ENCODE peak calls at places on chromosomes 2 and 18, in seven cellular contexts. Q is right lobe of liver, L is body of pancreas, X is IMR-90, O is H1, T is sigmoid colon, F is heart left ventricle. S is an unnamed sample.

GRCh38 chr2:101770672-101771071 is 73.2 kb downstream of the MAP4K4 start:
- DNase-seq in X (peak; percentile 62), L (peak; percentile 39), T (no peak), F (no peak), Q (no peak), O (no peak), S (no peak)

GRCh38 chr2:3142961-3143571 is 234.6 kb downstream of the EIPR1 start:
- DNase-seq in F (no peak), Q (no peak), T (no peak), L (peak; percentile 73), X (no peak), O (no peak), S (no peak)

GRCh38 chr2:150478206-150478974 is 9.1 kb downstream of the RND3 start:
- DNase-seq in T (no peak), O (no peak), X (peak; percentile 31), F (no peak), Q (no peak), L (no peak), S (no peak)

GRCh38 chr2:54803783-54804758 is 80.6 kb downstream of the EML6 start:
- DNase-seq in T (no peak), F (no peak), Q (no peak), O (no peak), L (no peak), X (no peak), S (no peak)

GRCh38 chr2:105615352-105615751 is 129.4 kb upstream of the NCK2 start:
- DNase-seq in Q (no peak), F (no peak), X (no peak), O (no peak), L (peak; percentile 13), T (no peak), S (no peak)

GRCh38 chr2:136714452-136714951 is 50.8 kb upstream of the THSD7B start:
- DNase-seq in F (no peak), Q (no peak), O (no peak), X (no peak), L (no peak), T (no peak), S (no peak)

GRCh38 chr2:128376241-128377041 is 57.8 kb upstream of the HS6ST1 start:
- DNase-seq in F (no peak), X (no peak), Q (peak; percentile 12), T (peak; percentile 59), O (peak; percentile 36), L (no peak), S (peak; percentile 95)

GRCh38 chr2:219344756-219345458 is 12.4 kb upstream of the RESP18 start:
- DNase-seq in X (peak; percentile 12), T (peak; percentile 72), F (peak; percentile 51), Q (peak; percentile 53), O (no peak), L (peak; percentile 63), S (no peak)

GRCh38 chr18:27604583-27604982 is 419.5 kb upstream of the CHST9 start:
- DNase-seq in X (peak; percentile 21), T (no peak), F (no peak), Q (no peak), L (no peak), O (no peak), S (no peak)

GRCh38 chr2:182379235-182379634 is 47.6 kb downstream of the PDE1A start:
- DNase-seq in L (peak; percentile 12), F (no peak), O (no peak), X (peak; percentile 67), Q (no peak), T (no peak), S (no peak)

GRCh38 chr18:44130365-44130942 is 550.2 kb upstream of the SETBP1 start:
- DNase-seq in T (no peak), X (peak; percentile 3), O (no peak), Q (no peak), L (peak; percentile 13), F (no peak), S (no peak)

GRCh38 chr2:174614261-174614660 is 16.7 kb upstream of the WIPF1 start:
- DNase-seq in X (peak; percentile 81), T (no peak), F (no peak), Q (no peak), O (no peak), L (no peak), S (no peak)

GRCh38 chr2:60603533-60604190 is 50.2 kb upstream of the BCL11A start:
- DNase-seq in X (no peak), O (no peak), Q (no peak), F (no peak), T (no peak), L (no peak), S (no peak)

GRCh38 chr2:6674381-6674780 is 191.3 kb downstream of the CMPK2 start:
- DNase-seq in L (no peak), T (no peak), F (no peak), Q (no peak), O (no peak), X (no peak), S (no peak)

GRCh38 chr18:61400016-61400630 is 66.9 kb downstream of the CDH20 start:
- DNase-seq in L (no peak), O (no peak), Q (no peak), X (no peak), T (no peak), F (no peak), S (no peak)

GRCh38 chr2:156350374-156351142 is 18.0 kb upstream of the NR4A2 start:
- DNase-seq in F (no peak), Q (no peak), L (no peak), T (no peak), O (no peak), X (no peak), S (no peak)

GRCh38 chr2:86383844-86384243 is 46.4 kb upstream of the REEP1 start:
- DNase-seq in T (no peak), F (no peak), Q (no peak), X (peak; percentile 73), O (no peak), L (no peak), S (no peak)

GRCh38 chr18:62396381-62396780 is 71.3 kb downstream of the TNFRSF11A start:
- DNase-seq in O (no peak), Q (no peak), X (no peak), F (no peak), T (no peak), L (no peak), S (no peak)

GRCh38 chr2:197930570-197931278 is 126.3 kb downstream of the PLCL1 start:
- DNase-seq in X (no peak), L (no peak), T (no peak), F (no peak), Q (no peak), O (no peak), S (no peak)

GRCh38 chr2:197929886-197930227 is 125.5 kb downstream of the PLCL1 start:
- DNase-seq in L (no peak), Q (no peak), X (no peak), F (no peak), O (no peak), T (no peak), S (no peak)

GRCh38 chr2:197927994-197928393 is 123.6 kb downstream of the PLCL1 start:
- DNase-seq in X (no peak), L (no peak), Q (no peak), F (no peak), T (no peak), O (no peak), S (no peak)

GRCh38 chr2:197931661-197932312 is 127.4 kb downstream of the PLCL1 start:
- DNase-seq in Q (no peak), X (peak; percentile 24), O (no peak), F (no peak), T (no peak), L (no peak), S (no peak)

DNA sequence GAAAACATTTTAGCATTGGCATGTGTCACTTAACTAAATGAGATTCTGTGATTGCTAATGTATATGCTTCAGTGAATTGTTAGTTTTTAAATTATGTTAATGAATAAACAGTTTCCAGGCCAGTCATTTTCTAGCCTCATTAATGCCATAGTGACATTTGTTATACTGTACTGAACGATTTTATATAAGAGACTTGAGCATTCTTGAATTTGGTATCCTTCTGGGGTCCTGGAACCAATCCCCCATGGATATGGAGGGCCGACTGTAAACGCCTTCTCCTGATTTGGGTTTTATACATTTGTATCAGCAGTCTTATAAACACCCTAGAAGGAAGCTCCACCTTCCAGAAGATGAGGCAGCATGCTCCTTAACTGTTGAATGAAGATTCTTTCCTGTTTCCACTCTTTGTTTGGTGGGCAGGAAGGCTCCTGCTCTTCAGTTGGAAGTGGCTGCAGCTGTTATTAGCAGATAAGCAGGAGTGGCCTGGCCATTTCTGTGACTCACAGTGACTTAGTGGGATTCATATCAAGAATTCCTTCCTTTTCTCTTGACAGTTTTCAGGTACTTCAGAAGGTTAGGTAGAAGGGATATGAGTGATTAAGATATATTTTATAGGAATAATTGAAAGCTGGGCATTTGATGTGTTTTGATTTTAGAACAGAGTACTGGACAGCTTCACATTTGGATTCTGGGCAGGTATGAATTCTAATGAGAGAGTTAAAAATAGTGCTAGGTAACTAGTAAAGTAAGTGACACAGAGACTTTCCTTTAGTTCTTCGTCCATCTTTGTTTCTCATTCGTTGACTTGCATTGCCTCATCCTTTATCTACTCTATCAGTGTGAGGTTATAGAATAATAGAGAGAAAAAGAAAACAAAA is 124.9 kb downstream of the PLCL1 start:
- DNase-seq in O (no peak), F (peak; percentile 53), L (no peak), Q (no peak), X (no peak), T (no peak), S (no peak)
- TF ChIP-seq POLR2A in O (no peak), F (no peak), L (no peak), Q (no peak), X (no peak), T (no peak), S (no peak)

GRCh38 chr2:66761826-66762225 is 326.9 kb downstream of the MEIS1 start:
- DNase-seq in F (no peak), O (no peak), L (no peak), X (no peak), Q (no peak), T (no peak), S (no peak)
- TF ChIP-seq POLR2A in F (no peak), O (no peak), L (no peak), X (no peak), Q (no peak), T (no peak), S (no peak)

GRCh38 chr18:79900610-79901570 is 50.6 kb downstream of the SLC66A2 start:
- DNase-seq in Q (no peak), L (peak; percentile 4), X (no peak), F (peak; percentile 24), O (no peak), T (peak; percentile 48), S (no peak)
- TF ChIP-seq POLR2A in Q (no peak), L (no peak), X (no peak), F (no peak), O (no peak), T (no peak), S (no peak)

GRCh38 chr18:3604626-3605408 is 154.8 kb downstream of the TGIF1 start:
- DNase-seq in L (no peak), Q (no peak), X (peak; percentile 98), F (no peak), T (peak; percentile 63), O (no peak), S (no peak)

GRCh38 chr18:3603460-3604259 is 153.7 kb downstream of the TGIF1 start:
- DNase-seq in T (peak; percentile 71), Q (no peak), L (peak; percentile 78), O (no peak), X (peak; percentile 99), F (no peak), S (no peak)

GRCh38 chr18:3604260-3604625 is 154.3 kb downstream of the TGIF1 start:
- DNase-seq in T (no peak), X (no peak), O (no peak), L (no peak), F (no peak), Q (no peak), S (no peak)

GRCh38 chr18:3607309-3608098 is 157.5 kb downstream of the TGIF1 start:
- DNase-seq in O (no peak), L (no peak), T (peak; percentile 27), X (no peak), Q (no peak), F (no peak), S (no peak)

GRCh38 chr18:3605562-3606443 is 155.8 kb downstream of the TGIF1 start:
- DNase-seq in L (no peak), F (no peak), X (peak; percentile 62), O (no peak), T (peak; percentile 58), Q (no peak), S (no peak)
- TF ChIP-seq POLR2A in L (no peak), F (no peak), X (no peak), O (peak; percentile 75), T (no peak), Q (no peak), S (no peak)

S was measured in vagina.